ENCODE peak calls at places on chromosomes 3 and 15, in eight cellular contexts. One of them, this sample, is unnamed.

GRCh38 chr3:127774647-127775046 is 47.7 kb downstream of the MGLL start:
- DNase-seq in lower lobe of right lung: no peak
- DNase-seq in neural progenitor cell: no peak
- DNase-seq in right lobe of liver: no peak
- DNase-seq in cardiac muscle cell: no peak
- DNase-seq in upper lobe of right lung: no peak
- DNase-seq in small intestine: no peak
- DNase-seq in PC-9: no peak
- DNase-seq in this sample: no peak

GRCh38 chr3:64074091-64074490 is 50.8 kb upstream of the PSMD6 start:
- DNase-seq in lower lobe of right lung: no peak
- DNase-seq in neural progenitor cell: no peak
- DNase-seq in right lobe of liver: no peak
- DNase-seq in cardiac muscle cell: peak; percentile 77
- DNase-seq in upper lobe of right lung: no peak
- DNase-seq in small intestine: no peak
- DNase-seq in PC-9: no peak
- DNase-seq in this sample: no peak

GRCh38 chr3:127395663-127396320 is 107.9 kb upstream of the PRR20G start:
- DNase-seq in lower lobe of right lung: no peak
- DNase-seq in neural progenitor cell: no peak
- DNase-seq in right lobe of liver: no peak
- DNase-seq in cardiac muscle cell: peak; percentile 13
- DNase-seq in upper lobe of right lung: peak; percentile 65
- DNase-seq in small intestine: no peak
- DNase-seq in PC-9: no peak
- DNase-seq in this sample: peak; percentile 38

GRCh38 chr3:158313344-158313927 is 203.5 kb downstream of the RSRC1 start:
- DNase-seq in lower lobe of right lung: no peak
- DNase-seq in neural progenitor cell: peak; percentile 27
- DNase-seq in right lobe of liver: no peak
- DNase-seq in cardiac muscle cell: peak; percentile 53
- DNase-seq in upper lobe of right lung: no peak
- DNase-seq in small intestine: peak; percentile 22
- DNase-seq in PC-9: no peak
- DNase-seq in this sample: no peak

GRCh38 chr3:129727707-129728106 is 121.2 kb upstream of the PLXND1 start:
- DNase-seq in lower lobe of right lung: no peak
- DNase-seq in neural progenitor cell: no peak
- DNase-seq in right lobe of liver: no peak
- DNase-seq in cardiac muscle cell: no peak
- DNase-seq in upper lobe of right lung: no peak
- DNase-seq in small intestine: no peak
- DNase-seq in PC-9: no peak
- DNase-seq in this sample: no peak

GRCh38 chr3:185504636-185505035 is 5.8 kb upstream of the TMEM41A start:
- DNase-seq in lower lobe of right lung: no peak
- DNase-seq in neural progenitor cell: no peak
- DNase-seq in right lobe of liver: no peak
- DNase-seq in cardiac muscle cell: no peak
- DNase-seq in upper lobe of right lung: no peak
- DNase-seq in small intestine: no peak
- DNase-seq in PC-9: peak; percentile 49
- DNase-seq in this sample: no peak

GRCh38 chr3:183218826-183219225 is 34.2 kb upstream of the B3GNT5 start:
- DNase-seq in lower lobe of right lung: no peak
- DNase-seq in neural progenitor cell: no peak
- DNase-seq in right lobe of liver: no peak
- DNase-seq in cardiac muscle cell: no peak
- DNase-seq in upper lobe of right lung: no peak
- DNase-seq in small intestine: no peak
- DNase-seq in PC-9: no peak
- DNase-seq in this sample: no peak

GRCh38 chr3:156659260-156659659 is 15.1 kb upstream of the TIPARP start:
- DNase-seq in lower lobe of right lung: no peak
- DNase-seq in neural progenitor cell: no peak
- DNase-seq in right lobe of liver: no peak
- DNase-seq in cardiac muscle cell: no peak
- DNase-seq in upper lobe of right lung: no peak
- DNase-seq in small intestine: no peak
- DNase-seq in PC-9: no peak
- DNase-seq in this sample: no peak

GRCh38 chr3:69012111-69012835 is 1.2 kb downstream of the EOGT start:
- DNase-seq in lower lobe of right lung: peak; percentile 62
- DNase-seq in neural progenitor cell: no peak
- DNase-seq in right lobe of liver: no peak
- DNase-seq in cardiac muscle cell: peak; percentile 49
- DNase-seq in upper lobe of right lung: peak; percentile 74
- DNase-seq in small intestine: peak; percentile 3
- DNase-seq in PC-9: no peak
- DNase-seq in this sample: peak; percentile 80

GRCh38 chr15:59892995-59893394 is 111.1 kb upstream of the FOXB1 start:
- DNase-seq in lower lobe of right lung: no peak
- DNase-seq in neural progenitor cell: peak; percentile 76
- DNase-seq in right lobe of liver: no peak
- DNase-seq in cardiac muscle cell: peak; percentile 37
- DNase-seq in upper lobe of right lung: no peak
- DNase-seq in small intestine: no peak
- DNase-seq in PC-9: no peak
- DNase-seq in this sample: no peak

GRCh38 chr3:88963003-88963402 is 144.4 kb upstream of the EPHA3 start:
- DNase-seq in lower lobe of right lung: no peak
- DNase-seq in neural progenitor cell: no peak
- DNase-seq in right lobe of liver: no peak
- DNase-seq in cardiac muscle cell: no peak
- DNase-seq in upper lobe of right lung: no peak
- DNase-seq in small intestine: no peak
- DNase-seq in PC-9: no peak
- DNase-seq in this sample: no peak

GRCh38 chr3:69031635-69032034 is 18.2 kb upstream of the EOGT start:
- DNase-seq in lower lobe of right lung: no peak
- DNase-seq in neural progenitor cell: no peak
- DNase-seq in right lobe of liver: no peak
- DNase-seq in cardiac muscle cell: peak; percentile 28
- DNase-seq in upper lobe of right lung: no peak
- DNase-seq in small intestine: no peak
- DNase-seq in PC-9: no peak
- DNase-seq in this sample: no peak

GRCh38 chr3:42653560-42654330 is at the start of gene ZBTB47:
- DNase-seq in lower lobe of right lung: peak; percentile 89
- DNase-seq in neural progenitor cell: peak; percentile 41
- DNase-seq in right lobe of liver: peak; percentile 77
- DNase-seq in cardiac muscle cell: peak; percentile 64
- DNase-seq in upper lobe of right lung: peak; percentile 88
- DNase-seq in small intestine: peak; percentile 22
- DNase-seq in PC-9: no peak
- DNase-seq in this sample: peak; percentile 91

GRCh38 chr3:119840855-119841254 is 59.0 kb downstream of the NR1I2 start:
- DNase-seq in lower lobe of right lung: no peak
- DNase-seq in neural progenitor cell: no peak
- DNase-seq in right lobe of liver: no peak
- DNase-seq in cardiac muscle cell: no peak
- DNase-seq in upper lobe of right lung: no peak
- DNase-seq in small intestine: no peak
- DNase-seq in PC-9: no peak
- DNase-seq in this sample: no peak

DNA sequence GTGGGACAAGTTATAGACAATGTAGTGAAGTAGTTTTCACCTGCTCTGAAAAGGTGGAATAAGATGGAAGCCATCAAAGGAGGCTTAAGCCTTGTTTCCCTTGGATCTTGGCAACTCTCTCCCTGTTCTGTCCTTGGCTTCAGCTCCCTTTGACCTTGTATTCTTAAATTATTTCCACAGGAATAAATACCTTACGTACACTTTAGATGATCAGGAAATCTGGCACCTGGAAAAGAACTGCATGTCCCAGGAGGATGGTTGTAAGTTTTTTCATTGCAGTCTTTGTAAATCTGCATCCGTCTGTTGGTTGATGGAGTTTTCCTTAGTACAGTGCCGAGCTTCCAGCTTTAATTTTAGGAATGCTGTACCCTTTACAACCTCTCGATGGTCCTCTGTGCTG is 11.8 kb downstream of the ST6GAL1 start:
- DNase-seq in lower lobe of right lung: no peak
- DNase-seq in neural progenitor cell: no peak
- DNase-seq in right lobe of liver: no peak
- DNase-seq in cardiac muscle cell: no peak
- DNase-seq in upper lobe of right lung: no peak
- DNase-seq in small intestine: no peak
- DNase-seq in PC-9: no peak
- DNase-seq in this sample: no peak
- H3K4me1 ChIP-seq in lower lobe of right lung: peaks cover 26% of the 10 kb centered on the region
- H3K4me1 ChIP-seq in neural progenitor cell: peaks cover 12% of the 10 kb centered on the region
- H3K4me1 ChIP-seq in right lobe of liver: no peaks in the 10 kb centered on the region
- H3K4me1 ChIP-seq in cardiac muscle cell: peaks cover 64% of the 10 kb centered on the region
- H3K4me1 ChIP-seq in upper lobe of right lung: peaks cover 38% of the 10 kb centered on the region
- H3K4me1 ChIP-seq in small intestine: no peaks in the 10 kb centered on the region
- H3K4me1 ChIP-seq in PC-9: no peaks in the 10 kb centered on the region
- H3K4me1 ChIP-seq in this sample: peaks cover 11% of the 10 kb centered on the region

GRCh38 chr3:100779475-100779874 is 70.2 kb downstream of the TFG start:
- DNase-seq in lower lobe of right lung: no peak
- DNase-seq in neural progenitor cell: no peak
- DNase-seq in right lobe of liver: no peak
- DNase-seq in cardiac muscle cell: no peak
- DNase-seq in upper lobe of right lung: no peak
- DNase-seq in small intestine: no peak
- DNase-seq in PC-9: no peak
- DNase-seq in this sample: no peak

GRCh38 chr3:100782359-100782758 is 73.1 kb downstream of the TFG start:
- DNase-seq in lower lobe of right lung: no peak
- DNase-seq in neural progenitor cell: no peak
- DNase-seq in right lobe of liver: no peak
- DNase-seq in cardiac muscle cell: no peak
- DNase-seq in upper lobe of right lung: no peak
- DNase-seq in small intestine: no peak
- DNase-seq in PC-9: no peak
- DNase-seq in this sample: no peak

GRCh38 chr3:100781311-100781710 is 72.0 kb downstream of the TFG start:
- DNase-seq in lower lobe of right lung: no peak
- DNase-seq in neural progenitor cell: no peak
- DNase-seq in right lobe of liver: no peak
- DNase-seq in cardiac muscle cell: no peak
- DNase-seq in upper lobe of right lung: no peak
- DNase-seq in small intestine: no peak
- DNase-seq in PC-9: no peak
- DNase-seq in this sample: no peak

GRCh38 chr3:100782906-100783305 is 73.6 kb downstream of the TFG start:
- DNase-seq in lower lobe of right lung: no peak
- DNase-seq in neural progenitor cell: peak; percentile 8
- DNase-seq in right lobe of liver: no peak
- DNase-seq in cardiac muscle cell: peak; percentile 5
- DNase-seq in upper lobe of right lung: no peak
- DNase-seq in small intestine: no peak
- DNase-seq in PC-9: no peak
- DNase-seq in this sample: no peak

GRCh38 chr3:100780223-100780622 is 70.9 kb downstream of the TFG start:
- DNase-seq in lower lobe of right lung: no peak
- DNase-seq in neural progenitor cell: no peak
- DNase-seq in right lobe of liver: no peak
- DNase-seq in cardiac muscle cell: no peak
- DNase-seq in upper lobe of right lung: no peak
- DNase-seq in small intestine: no peak
- DNase-seq in PC-9: no peak
- DNase-seq in this sample: no peak
- H3K4me1 ChIP-seq in lower lobe of right lung: no peaks in the 10 kb centered on the region
- H3K4me1 ChIP-seq in neural progenitor cell: peaks cover 10% of the 10 kb centered on the region
- H3K4me1 ChIP-seq in right lobe of liver: no peaks in the 10 kb centered on the region
- H3K4me1 ChIP-seq in cardiac muscle cell: no peaks in the 10 kb centered on the region
- H3K4me1 ChIP-seq in upper lobe of right lung: no peaks in the 10 kb centered on the region
- H3K4me1 ChIP-seq in small intestine: no peaks in the 10 kb centered on the region
- H3K4me1 ChIP-seq in PC-9: no peaks in the 10 kb centered on the region
- H3K4me1 ChIP-seq in this sample: no peaks in the 10 kb centered on the region

GRCh38 chr15:67104453-67104852 is 39.1 kb downstream of the SMAD3 start:
- DNase-seq in lower lobe of right lung: no peak
- DNase-seq in neural progenitor cell: no peak
- DNase-seq in right lobe of liver: no peak
- DNase-seq in cardiac muscle cell: no peak
- DNase-seq in upper lobe of right lung: no peak
- DNase-seq in small intestine: no peak
- DNase-seq in PC-9: no peak
- DNase-seq in this sample: no peak
- H3K4me1 ChIP-seq in lower lobe of right lung: peaks cover 80% of the 10 kb centered on the region
- H3K4me1 ChIP-seq in neural progenitor cell: peaks cover 20% of the 10 kb centered on the region
- H3K4me1 ChIP-seq in right lobe of liver: peaks cover 34% of the 10 kb centered on the region
- H3K4me1 ChIP-seq in cardiac muscle cell: peaks cover 25% of the 10 kb centered on the region
- H3K4me1 ChIP-seq in upper lobe of right lung: peaks cover 78% of the 10 kb centered on the region
- H3K4me1 ChIP-seq in small intestine: peaks cover 11% of the 10 kb centered on the region
- H3K4me1 ChIP-seq in PC-9: peaks cover 66% of the 10 kb centered on the region
- H3K4me1 ChIP-seq in this sample: peaks cover 59% of the 10 kb centered on the region

DNA sequence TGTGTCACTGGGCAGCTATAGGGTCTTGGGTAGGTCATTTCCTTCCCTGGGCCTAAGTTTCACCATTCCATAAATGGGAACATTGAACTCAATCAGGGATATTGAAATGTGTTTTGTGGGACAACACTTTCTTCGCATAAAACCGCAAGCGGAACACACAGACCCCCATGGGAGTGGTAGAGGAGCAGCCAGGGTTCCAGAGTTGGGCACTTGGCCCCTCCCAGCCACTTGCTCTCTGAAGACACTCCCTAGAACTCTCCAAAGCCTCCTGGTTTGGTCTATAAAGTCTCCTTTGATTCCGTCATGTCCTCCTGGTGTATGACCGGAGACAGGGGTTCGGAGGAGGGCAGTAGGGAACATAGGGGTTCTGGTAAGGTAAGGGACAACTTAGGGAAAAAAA is 271.7 kb downstream of the UACA start:
- DNase-seq in lower lobe of right lung: no peak
- DNase-seq in neural progenitor cell: no peak
- DNase-seq in right lobe of liver: no peak
- DNase-seq in cardiac muscle cell: no peak
- DNase-seq in upper lobe of right lung: no peak
- DNase-seq in small intestine: no peak
- DNase-seq in PC-9: no peak
- DNase-seq in this sample: no peak
- H3K4me1 ChIP-seq in lower lobe of right lung: peaks cover 56% of the 10 kb centered on the region
- H3K4me1 ChIP-seq in neural progenitor cell: peaks cover 16% of the 10 kb centered on the region
- H3K4me1 ChIP-seq in right lobe of liver: peaks cover 12% of the 10 kb centered on the region
- H3K4me1 ChIP-seq in cardiac muscle cell: peaks cover 14% of the 10 kb centered on the region
- H3K4me1 ChIP-seq in upper lobe of right lung: peaks cover 32% of the 10 kb centered on the region
- H3K4me1 ChIP-seq in small intestine: peaks cover 6% of the 10 kb centered on the region
- H3K4me1 ChIP-seq in PC-9: peaks cover 72% of the 10 kb centered on the region
- H3K4me1 ChIP-seq in this sample: no peaks in the 10 kb centered on the region

GRCh38 chr15:95125803-95126202 is 894.4 kb downstream of the MCTP2 start:
- DNase-seq in lower lobe of right lung: no peak
- DNase-seq in neural progenitor cell: no peak
- DNase-seq in right lobe of liver: no peak
- DNase-seq in cardiac muscle cell: no peak
- DNase-seq in upper lobe of right lung: no peak
- DNase-seq in small intestine: no peak
- DNase-seq in PC-9: no peak
- DNase-seq in this sample: no peak
- H3K4me1 ChIP-seq in lower lobe of right lung: peaks cover 15% of the 10 kb centered on the region
- H3K4me1 ChIP-seq in neural progenitor cell: no peaks in the 10 kb centered on the region
- H3K4me1 ChIP-seq in right lobe of liver: no peaks in the 10 kb centered on the region
- H3K4me1 ChIP-seq in cardiac muscle cell: no peaks in the 10 kb centered on the region
- H3K4me1 ChIP-seq in upper lobe of right lung: peaks cover 7% of the 10 kb centered on the region
- H3K4me1 ChIP-seq in small intestine: no peaks in the 10 kb centered on the region
- H3K4me1 ChIP-seq in PC-9: no peaks in the 10 kb centered on the region
- H3K4me1 ChIP-seq in this sample: peaks cover 5% of the 10 kb centered on the region